ENCODE peak calls at places on chromosomes 16 and 17, in nine cellular contexts. H is GM23248, G is posterior cingulate gyrus, L is T-helper 1 cell, S is hypothalamus, K is NCI-H510A treated with DMSO at 0.1 percent for 48 hours, T is colonic mucosa, F is anterior cingulate cortex, E is SK-N-SH. V is an unnamed sample.

GRCh38 chr16:68893710-68894705 is 50.7 kb downstream of the TANGO6 start:
- DNase-seq in H (peak; percentile 14), G (no peak), L (no peak), S (no peak), K (no peak), T (no peak), F (no peak), E (no peak), V (no peak)

GRCh38 chr17:61511480-61512182 is 59.4 kb downstream of the TBX4 start:
- DNase-seq in H (peak; percentile 3), G (no peak), L (no peak), S (no peak), K (no peak), T (no peak), F (no peak), E (no peak), V (no peak)

GRCh38 chr16:76976101-76976500 is 214.9 kb upstream of the MON1B start:
- DNase-seq in H (no peak), G (no peak), L (no peak), S (no peak), K (peak; percentile 5), T (no peak), F (no peak), E (no peak), V (no peak)

GRCh38 chr16:53404959-53405358 is 29.3 kb upstream of the RBL2 start:
- DNase-seq in H (peak; percentile 10), G (no peak), L (no peak), S (no peak), K (no peak), T (no peak), F (no peak), E (no peak), V (no peak)

GRCh38 chr17:11768981-11769380 is 170.7 kb downstream of the DNAH9 start:
- DNase-seq in H (no peak), G (no peak), L (no peak), S (no peak), K (no peak), T (no peak), F (no peak), E (no peak), V (no peak)

GRCh38 chr17:73189417-73190099 is 3.3 kb upstream of the COG1 start:
- DNase-seq in H (peak; percentile 64), G (peak; percentile 53), L (no peak), S (peak; percentile 60), K (peak; percentile 71), T (no peak), F (peak; percentile 65), E (peak; percentile 80), V (peak; percentile 26)

GRCh38 chr17:16930571-16931317 is 41.2 kb downstream of the TNFRSF13B start:
- DNase-seq in H (no peak), G (no peak), L (no peak), S (no peak), K (no peak), T (no peak), F (no peak), E (no peak), V (no peak)

GRCh38 chr17:5584383-5584951 is at the start of gene NLRP1:
- DNase-seq in H (peak; percentile 98), G (peak; percentile 55), L (peak; percentile 88), S (peak; percentile 36), K (no peak), T (peak; percentile 87), F (peak; percentile 19), E (peak; percentile 35), V (peak; percentile 70)

GRCh38 chr17:43945074-43945824 is 3.0 kb upstream of the PPY start:
- DNase-seq in H (peak; percentile 54), G (no peak), L (no peak), S (no peak), K (no peak), T (no peak), F (no peak), E (no peak), V (no peak)

GRCh38 chr17:77781536-77781935 is 177.0 kb upstream of the TNRC6C start:
- DNase-seq in H (no peak), G (no peak), L (no peak), S (no peak), K (no peak), T (no peak), F (no peak), E (no peak), V (no peak)

GRCh38 chr17:2994441-2994840 is 69.0 kb downstream of the OR1D5 start:
- DNase-seq in H (no peak), G (no peak), L (no peak), S (no peak), K (no peak), T (no peak), F (no peak), E (no peak), V (no peak)

GRCh38 chr17:48576479-48577309 is 1.5 kb downstream of the HOXB4 start:
- DNase-seq in H (peak; percentile 68), G (no peak), L (no peak), S (no peak), K (no peak), T (no peak), F (no peak), E (no peak), V (no peak)

GRCh38 chr17:10192963-10193362 is 5.4 kb downstream of the GAS7 start:
- DNase-seq in H (peak; percentile 88), G (no peak), L (no peak), S (no peak), K (no peak), T (no peak), F (no peak), E (no peak), V (no peak)

GRCh38 chr16:84532299-84532724 is 27.9 kb upstream of the MEAK7 start:
- DNase-seq in H (peak; percentile 93), G (no peak), L (no peak), S (peak; percentile 18), K (no peak), T (no peak), F (no peak), E (no peak), V (no peak)

GRCh38 chr17:58289869-58290268 is 9.1 kb upstream of the MPO start:
- DNase-seq in H (no peak), G (no peak), L (no peak), S (no peak), K (peak; percentile 48), T (no peak), F (no peak), E (no peak), V (no peak)

V was measured in NCI-H2029.